ENCODE peak calls at places on chromosomes 2 and 18, in ten cellular contexts. J is sigmoid colon, C is adrenal gland, U is IMR-90, Q is lung, S is kidney, O is spleen, D is HFF-Myc, H is choroid plexus epithelial cell, M is tibial nerve. Z is an unnamed sample.

GRCh38 chr2:48902521-48902920 is 147.0 kb upstream of the LHCGR start:
- DNase-seq in J (no peak), C (no peak), U (no peak), Q (no peak), S (no peak), O (no peak), D (no peak), H (no peak), M (no peak), Z (no peak)

GRCh38 chr2:234950730-234951385 is 959 bp upstream of the SH3BP4 start:
- DNase-seq in J (peak), C (no peak), U (peak), Q (no peak), S (no peak), O (peak), D (no peak), H (peak), M (no peak), Z (peak)

GRCh38 chr18:58397385-58398132 is 231.3 kb downstream of the ALPK2 start:
- DNase-seq in J (no peak), C (no peak), U (no peak), Q (no peak), S (no peak), O (no peak), D (no peak), H (no peak), M (no peak), Z (no peak)

GRCh38 chr2:19654310-19655090 is 247.3 kb downstream of the TTC32 start:
- DNase-seq in J (no peak), C (no peak), U (no peak), Q (no peak), S (no peak), O (no peak), D (no peak), H (no peak), M (no peak), Z (no peak)

GRCh38 chr2:234422895-234423505 is 73.9 kb downstream of the ARL4C start:
- DNase-seq in J (no peak), C (no peak), U (no peak), Q (no peak), S (no peak), O (peak), D (no peak), H (peak), M (no peak), Z (peak)

GRCh38 chr2:188984680-188985079 is 10.5 kb downstream of the COL3A1 start:
- DNase-seq in J (no peak), C (no peak), U (peak), Q (no peak), S (no peak), O (no peak), D (no peak), H (peak), M (no peak), Z (peak)

GRCh38 chr2:124563415-124563814 is 538.3 kb downstream of the CNTNAP5 start:
- DNase-seq in J (no peak), C (no peak), U (no peak), Q (no peak), S (no peak), O (no peak), D (no peak), H (no peak), M (no peak), Z (no peak)

GRCh38 chr18:54100920-54101319 is 123.5 kb downstream of the MBD2 start:
- DNase-seq in J (no peak), C (no peak), U (no peak), Q (no peak), S (no peak), O (no peak), D (no peak), H (peak), M (no peak), Z (no peak)

GRCh38 chr2:136065907-136066306 is 52.0 kb downstream of the CXCR4 start:
- DNase-seq in J (no peak), C (no peak), U (no peak), Q (no peak), S (no peak), O (no peak), D (no peak), H (no peak), M (no peak), Z (no peak)

GRCh38 chr2:42792087-42792582 is 248 bp downstream of the HAAO start:
- DNase-seq in J (peak), C (peak), U (no peak), Q (no peak), S (no peak), O (no peak), D (no peak), H (no peak), M (no peak), Z (no peak)
- H3K4me3 ChIP-seq in J (peak), C (peak), U (no peak), Q (peak), S (peak), O (peak), D (peak), H (peak), M (peak), Z (peak)

DNA sequence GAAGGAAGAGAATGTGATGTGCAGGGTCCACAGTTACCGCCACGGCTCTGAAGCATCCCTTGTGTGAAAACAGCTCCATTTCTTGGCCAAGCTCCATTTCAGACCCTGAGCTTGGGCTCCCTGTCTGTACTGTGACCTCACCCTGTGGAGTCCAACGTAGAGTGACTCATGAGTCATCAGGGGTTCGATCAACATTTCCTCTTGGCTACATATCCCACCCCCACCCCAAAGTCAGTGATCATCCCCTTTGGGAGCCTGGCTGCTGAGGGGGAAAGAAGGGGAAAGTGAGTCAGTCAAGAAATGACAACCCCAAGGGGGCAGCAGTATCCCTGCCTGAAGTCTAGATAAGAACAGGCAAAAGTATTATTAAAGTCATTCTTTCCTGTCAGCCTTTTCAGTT is 62.2 kb downstream of the PAPOLG start:
- DNase-seq in J (no peak), C (no peak), U (peak), Q (no peak), S (no peak), O (no peak), D (no peak), H (peak), M (no peak), Z (no peak)
- TF ChIP-seq CTCF in J (no peak), C (peak), U (no peak), Q (no peak), S (no peak), O (peak), D (peak), H (peak), M (no peak), Z (peak)

DNA sequence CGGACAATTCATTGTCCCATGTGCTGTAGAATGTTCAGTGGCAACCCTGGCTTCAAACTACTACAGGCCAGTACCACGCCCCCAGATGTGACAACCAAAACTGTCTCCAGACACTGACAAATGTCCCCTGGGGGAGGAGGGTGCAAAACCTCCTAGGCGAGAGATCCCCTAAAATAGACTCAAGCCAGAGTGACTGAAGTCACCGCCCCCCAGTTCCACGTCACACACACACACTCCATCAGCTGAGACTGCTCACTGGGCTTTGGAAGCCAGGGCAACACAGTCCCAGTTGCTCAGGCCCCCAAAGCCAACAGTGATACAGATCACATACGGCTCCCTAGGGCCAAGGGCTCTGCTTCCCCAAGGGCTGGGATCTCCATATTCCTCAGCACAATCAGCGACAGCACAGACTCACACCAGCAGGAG is 19.1 kb downstream of the HDAC4 start:
- DNase-seq in J (peak), C (peak), U (no peak), Q (no peak), S (no peak), O (peak), D (no peak), H (no peak), M (no peak), Z (no peak)
- H3K4me3 ChIP-seq in J (no peak), C (no peak), U (no peak), Q (no peak), S (no peak), O (no peak), D (no peak), H (no peak), M (no peak), Z (no peak)

GRCh38 chr2:179995735-179996134 is 11.4 kb downstream of the CWC22 start:
- DNase-seq in J (no peak), C (no peak), U (no peak), Q (no peak), S (no peak), O (no peak), D (no peak), H (no peak), M (no peak), Z (no peak)
- TF ChIP-seq CTCF in J (no peak), C (no peak), U (no peak), Q (no peak), S (no peak), O (no peak), D (no peak), H (no peak), M (no peak), Z (no peak)

DNA sequence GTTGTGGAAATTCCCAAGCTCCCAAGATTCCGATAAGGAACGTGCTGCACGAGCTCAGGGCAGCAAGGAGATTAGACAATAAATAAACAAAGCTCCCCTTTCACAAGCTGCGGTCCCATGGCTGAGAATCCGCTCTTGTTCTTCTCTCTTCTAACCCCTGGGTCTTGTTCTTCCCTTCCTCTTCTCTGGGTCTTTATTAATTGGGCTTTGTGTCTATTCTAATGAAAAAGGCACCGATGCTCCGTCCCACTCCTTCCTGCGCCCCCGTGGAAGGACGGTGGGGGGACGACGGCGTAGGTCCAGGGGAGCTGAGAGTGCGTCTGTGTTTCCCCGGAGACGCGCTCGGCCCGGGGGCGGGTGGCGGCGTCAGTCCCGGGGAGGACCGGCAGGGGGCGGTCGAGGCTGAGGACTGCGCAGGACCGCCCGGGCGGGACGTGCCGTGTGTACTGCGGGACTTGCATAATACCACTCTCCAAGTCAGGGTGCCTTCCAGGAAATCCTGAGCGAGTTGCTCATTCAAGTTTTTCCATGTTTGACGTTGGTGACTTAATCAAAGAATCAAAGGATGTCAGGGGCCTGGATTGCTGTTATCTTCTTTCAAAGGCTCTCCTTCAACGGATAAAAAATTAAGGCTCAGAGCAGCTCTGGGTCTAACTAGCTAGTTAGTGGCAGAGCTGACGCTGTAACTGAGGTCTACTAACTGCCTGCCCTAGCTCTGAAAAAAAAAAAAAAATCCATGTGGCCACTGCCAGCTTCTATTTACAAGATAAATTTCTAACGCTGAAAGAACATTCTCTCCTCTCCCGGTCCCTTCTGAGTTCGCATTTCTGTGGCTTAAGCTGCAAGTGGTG is 321.4 kb downstream of the TGIF1 start:
- DNase-seq in J (peak), C (peak), U (peak), Q (peak), S (peak), O (peak), D (peak), H (peak), M (peak), Z (peak)
- H3K4me3 ChIP-seq in J (peak), C (peak), U (peak), Q (peak), S (peak), O (no peak), D (peak), H (peak), M (peak), Z (peak)

GRCh38 chr2:25566694-25567093 is 106.7 kb downstream of the DTNB start:
- DNase-seq in J (no peak), C (peak), U (peak), Q (no peak), S (no peak), O (no peak), D (no peak), H (peak), M (no peak), Z (no peak)

GRCh38 chr2:25567406-25567805 is 106.0 kb downstream of the DTNB start:
- DNase-seq in J (no peak), C (no peak), U (peak), Q (no peak), S (no peak), O (no peak), D (no peak), H (peak), M (no peak), Z (peak)

GRCh38 chr2:25570161-25570840 is 103.1 kb downstream of the DTNB start:
- DNase-seq in J (no peak), C (no peak), U (peak), Q (no peak), S (no peak), O (no peak), D (no peak), H (peak), M (no peak), Z (no peak)

GRCh38 chr2:25561136-25561850 is 112.1 kb downstream of the DTNB start:
- DNase-seq in J (no peak), C (no peak), U (no peak), Q (no peak), S (no peak), O (no peak), D (no peak), H (no peak), M (no peak), Z (no peak)

DNA sequence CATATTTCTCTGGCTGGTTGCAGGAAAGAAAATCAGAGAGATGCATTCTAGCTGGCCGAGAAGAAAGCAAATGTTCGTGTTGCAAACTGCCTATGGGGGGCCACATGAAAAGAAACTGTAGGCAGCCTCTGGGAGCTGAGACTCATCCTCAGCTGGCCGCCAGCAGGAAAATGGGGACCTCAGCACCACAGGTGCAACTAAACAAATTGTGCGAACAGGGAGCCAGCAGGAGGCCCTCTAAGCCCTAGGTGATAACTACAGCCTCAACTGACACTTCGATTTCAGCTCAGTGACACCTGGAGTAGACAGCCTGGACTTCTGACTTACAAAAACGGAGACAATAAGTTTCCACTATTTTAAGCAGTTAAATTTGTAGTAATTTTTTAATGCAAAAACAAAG is 107.3 kb downstream of the DTNB start:
- DNase-seq in J (no peak), C (no peak), U (no peak), Q (no peak), S (no peak), O (no peak), D (no peak), H (no peak), M (no peak), Z (no peak)
- TF ChIP-seq CTCF in J (no peak), C (no peak), U (no peak), Q (no peak), S (no peak), O (no peak), D (no peak), H (no peak), M (no peak), Z (no peak)

GRCh38 chr2:51013060-51013746 is 18.7 kb downstream of the NRXN1 start:
- DNase-seq in J (no peak), C (no peak), U (peak), Q (peak), S (no peak), O (no peak), D (no peak), H (peak), M (no peak), Z (no peak)
- H3K4me3 ChIP-seq in J (no peak), C (no peak), U (no peak), Q (no peak), S (no peak), O (no peak), D (no peak), H (no peak), M (no peak), Z (no peak)

GRCh38 chr18:61995547-61996062 is 102.8 kb upstream of the RNF152 start:
- DNase-seq in J (no peak), C (no peak), U (no peak), Q (no peak), S (no peak), O (no peak), D (no peak), H (no peak), M (no peak), Z (no peak)
- TF ChIP-seq CTCF in J (no peak), C (no peak), U (no peak), Q (no peak), S (no peak), O (no peak), D (no peak), H (no peak), M (no peak), Z (no peak)

Z was measured in astrocyte of the spinal cord.